ENCODE peak calls at places on chromosomes 12 and 14, in ten cellular contexts. N is GM23248; L is HepG2; X is H1; H is effector memory CD4-positive, alpha-beta T cell; W is DND-41; M is CD8-positive, alpha-beta memory T cell; Q is heart right ventricle; P is heart left ventricle; G is endodermal cell. O is an unnamed sample. For H3K36me3, the result is how much of the 10 kb centered on the place peaks cover.

GRCh38 chr12:54352891-54353874 is 11.1 kb downstream of the GPR84 start:
- DNase-seq in X (no peak), M (no peak), N (peak), G (peak), L (no peak), P (no peak), W (no peak), Q (no peak), H (no peak), O (no peak)

GRCh38 chr12:111598637-111599458 is at the start of gene ATXN2:
- DNase-seq in M (no peak), W (no peak), X (no peak), G (peak), L (no peak), N (peak), H (peak), Q (peak), P (peak), O (peak)

GRCh38 chr12:18646307-18646706 is 91.5 kb downstream of the PLCZ1 start:
- DNase-seq in X (no peak), P (no peak), W (no peak), G (no peak), L (no peak), H (no peak), N (no peak), M (no peak), Q (no peak), O (no peak)

GRCh38 chr12:103373088-103373523 is 122.7 kb downstream of the C12orf42 start:
- DNase-seq in G (no peak), N (no peak), L (no peak), W (no peak), X (no peak), P (no peak), H (no peak), Q (no peak), M (peak), O (peak)

GRCh38 chr12:72274926-72275325 is 2.8 kb downstream of the TRHDE start:
- DNase-seq in P (no peak), M (no peak), N (peak), L (peak), G (no peak), W (no peak), H (no peak), X (no peak), Q (no peak), O (no peak)

GRCh38 chr12:18696971-18697602 is 40.7 kb downstream of the PLCZ1 start:
- DNase-seq in L (no peak), W (no peak), H (no peak), X (no peak), P (no peak), G (no peak), M (no peak), N (peak), Q (no peak), O (no peak)

GRCh38 chr12:3041558-3042164 is 35.5 kb upstream of the TSPAN9 start:
- DNase-seq in X (peak), M (peak), W (peak), N (peak), L (peak), P (peak), G (peak), Q (no peak), H (no peak), O (peak)

GRCh38 chr12:121015825-121016766 is at the start of gene C12orf43:
- DNase-seq in X (peak), N (peak), L (peak), Q (peak), G (peak), P (peak), H (peak), M (peak), W (peak), O (peak)

GRCh38 chr12:27424631-27425230 is 21.8 kb upstream of the SMCO2 start:
- DNase-seq in N (peak), H (no peak), M (peak), G (peak), P (peak), Q (no peak), L (peak), X (no peak), W (no peak), O (no peak)

GRCh38 chr12:86230516-86231146 is 25.6 kb downstream of the MGAT4C start:
- DNase-seq in M (no peak), H (no peak), N (no peak), L (no peak), G (no peak), W (no peak), Q (no peak), P (no peak), X (no peak), O (no peak)

GRCh38 chr14:76997257-76997970 is 31.1 kb downstream of the IRF2BPL start:
- DNase-seq in P (no peak), N (peak), L (no peak), Q (no peak), W (no peak), X (no peak), M (no peak), H (no peak), G (peak), O (no peak)

GRCh38 chr12:109995366-109995702 is 834 bp downstream of the GIT2 start:
- DNase-seq in W (no peak), N (peak), P (no peak), L (no peak), M (no peak), H (no peak), Q (no peak), X (no peak), G (no peak), O (no peak)

GRCh38 chr12:121668750-121669524 is 517 bp downstream of the MORN3 start:
- DNase-seq in L (peak), G (peak), P (peak), N (peak), W (peak), H (no peak), X (no peak), M (peak), Q (peak), O (no peak)

GRCh38 chr12:122668268-122668667 is 34.9 kb downstream of the HCAR2 start:
- DNase-seq in N (no peak), X (no peak), M (no peak), Q (no peak), W (no peak), G (peak), P (no peak), L (no peak), H (no peak), O (no peak)

GRCh38 chr12:62656576-62657362 is 190.1 kb downstream of the MON2 start:
- DNase-seq in L (no peak), H (no peak), N (no peak), Q (no peak), X (no peak), P (no peak), G (peak), W (no peak), M (no peak), O (no peak)

GRCh38 chr14:104694991-104695659 is 5.7 kb downstream of the INF2 start:
- DNase-seq in P (peak), G (no peak), M (peak), L (no peak), X (no peak), W (peak), N (no peak), H (no peak), Q (no peak), O (no peak)

GRCh38 chr12:104424955-104425354 is 31.8 kb upstream of the CHST11 start:
- DNase-seq in M (no peak), H (no peak), L (no peak), Q (no peak), N (no peak), P (no peak), W (no peak), G (no peak), X (no peak), O (no peak)

GRCh38 chr12:104426926-104427546 is 29.7 kb upstream of the CHST11 start:
- DNase-seq in H (no peak), L (no peak), P (no peak), X (no peak), W (no peak), G (no peak), M (no peak), N (peak), Q (no peak), O (no peak)

GRCh38 chr12:104423809-104424208 is 32.9 kb upstream of the CHST11 start:
- DNase-seq in M (no peak), W (no peak), L (peak), H (no peak), G (no peak), Q (no peak), N (no peak), P (no peak), X (no peak), O (no peak)

GRCh38 chr12:104423273-104423672 is 33.5 kb upstream of the CHST11 start:
- DNase-seq in P (no peak), Q (no peak), W (no peak), N (no peak), M (no peak), L (no peak), H (no peak), G (no peak), X (no peak), O (no peak)

GRCh38 chr12:104427547-104427938 is 29.2 kb upstream of the CHST11 start:
- DNase-seq in H (no peak), W (no peak), G (no peak), L (no peak), X (no peak), N (no peak), M (no peak), P (no peak), Q (no peak), O (no peak)
- H3K36me3 ChIP-seq in H (under half), W (under half), G (under half), L (under half), X (under half), N (under half), M (under half), P (under half), Q (under half), O (under half)

DNA sequence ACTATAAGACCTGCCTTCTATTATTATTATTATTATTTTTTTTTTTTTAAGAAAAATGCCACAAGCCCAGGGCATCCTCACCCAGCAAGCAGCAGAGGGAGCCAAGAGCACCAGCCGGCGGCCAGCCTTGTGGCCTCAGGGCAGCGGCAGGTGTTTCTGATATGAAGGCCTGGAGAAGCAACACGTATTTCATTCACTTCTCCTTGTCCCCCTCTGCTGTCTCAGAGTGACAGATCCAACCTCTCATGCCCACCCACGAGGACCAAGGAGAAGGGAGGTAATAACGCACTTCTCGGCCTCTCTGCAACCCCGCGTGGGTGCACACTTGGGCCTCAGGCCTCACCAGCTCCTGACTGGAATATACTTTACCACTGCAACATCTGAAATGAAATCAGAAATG is 25.4 kb downstream of the CDC42BPB start:
- DNase-seq in W (no peak), P (no peak), G (peak), X (no peak), N (peak), H (no peak), L (no peak), M (no peak), Q (no peak), O (no peak)
- H3K36me3 ChIP-seq in W (under half), P (under half), G (under half), X (under half), N (under half), H (under half), L (under half), M (under half), Q (under half), O (under half)

DNA sequence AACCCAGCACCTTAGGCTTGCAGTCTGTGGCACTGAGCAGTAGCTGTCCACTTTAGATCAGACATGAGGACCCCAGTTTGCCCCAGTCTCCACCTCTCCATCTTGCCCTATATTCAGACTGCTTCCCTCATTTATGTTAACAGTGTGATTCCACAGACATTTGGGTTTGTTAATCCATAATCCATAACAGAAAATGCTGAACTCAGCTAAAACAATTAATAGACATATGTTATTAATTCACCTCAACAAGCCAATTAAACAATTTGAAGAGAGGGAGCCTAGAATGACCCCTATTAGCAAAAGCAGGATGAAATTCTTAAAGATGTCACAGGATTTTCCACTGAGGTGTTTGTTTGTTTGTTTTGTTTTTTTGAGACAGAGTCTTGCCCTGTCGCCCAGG is 9.1 kb downstream of the CDKL1 start:
- DNase-seq in Q (no peak), X (no peak), L (no peak), N (no peak), P (no peak), G (no peak), M (no peak), H (no peak), W (no peak), O (no peak)
- H3K36me3 ChIP-seq in Q (under half), X (under half), L (under half), N (under half), P (under half), G (under half), M (under half), H (under half), W (under half), O (under half)

GRCh38 chr12:29858270-29858786 is 74.6 kb upstream of the TMTC1 start:
- DNase-seq in L (no peak), H (no peak), W (no peak), Q (no peak), G (no peak), X (no peak), M (no peak), N (no peak), P (no peak), O (no peak)
- H3K36me3 ChIP-seq in L (under half), H (under half), W (under half), Q (under half), G (under half), X (under half), M (under half), N (under half), P (under half), O (under half)

GRCh38 chr12:93390565-93391297 is 13.0 kb downstream of the NUDT4 start:
- DNase-seq in L (no peak), G (no peak), Q (no peak), P (no peak), X (no peak), N (no peak), W (no peak), M (no peak), H (no peak), O (no peak)

GRCh38 chr12:93390025-93390424 is 12.3 kb downstream of the NUDT4 start:
- DNase-seq in G (no peak), P (no peak), L (no peak), Q (no peak), N (no peak), M (no peak), X (no peak), H (no peak), W (no peak), O (no peak)

GRCh38 chr12:93387780-93388179 is 10.1 kb downstream of the NUDT4 start:
- DNase-seq in M (no peak), N (peak), X (no peak), H (no peak), W (no peak), Q (no peak), P (no peak), G (no peak), L (no peak), O (no peak)
- H3K36me3 ChIP-seq in M (under half), N (under half), X (under half), H (under half), W (under half), Q (under half), P (under half), G (half or more), L (under half), O (under half)

GRCh38 chr14:74667758-74668157 is 45.1 kb downstream of the AREL1 start:
- DNase-seq in X (no peak), M (no peak), H (no peak), Q (no peak), G (no peak), P (no peak), L (no peak), N (peak), W (no peak), O (no peak)
- H3K36me3 ChIP-seq in X (half or more), M (under half), H (half or more), Q (half or more), G (half or more), P (half or more), L (under half), N (under half), W (half or more), O (under half)

GRCh38 chr12:21471294-21471693 is 30.1 kb downstream of the RECQL start:
- DNase-seq in N (no peak), Q (no peak), G (no peak), H (no peak), L (no peak), M (no peak), W (no peak), P (no peak), X (no peak), O (no peak)
- H3K36me3 ChIP-seq in N (half or more), Q (half or more), G (half or more), H (half or more), L (under half), M (under half), W (half or more), P (half or more), X (under half), O (under half)

O was measured in lung.